ENCODE peak calls at places on chromosome 17, in ten cellular contexts. One of them, this sample, is unnamed.

GRCh38 chr17:45223541-45224528 is 2.1 kb downstream of the FMNL1 start:
- DNase-seq in adrenal gland: peak; percentile 23
- DNase-seq in NAMALWA: peak; percentile 64
- DNase-seq in MM.1S: peak; percentile 53
- DNase-seq in HCEC 1CT: no peak
- DNase-seq in mucosa of gallbladder: no peak
- DNase-seq in dermis blood vessel endothelial cell: no peak
- DNase-seq in T-helper 2 cell: peak; percentile 77
- DNase-seq in fibroblast of mammary gland: no peak
- DNase-seq in NCI-H1092: no peak
- DNase-seq in this sample: no peak

GRCh38 chr17:8004899-8005298 is 2.5 kb downstream of the GUCY2D start:
- DNase-seq in adrenal gland: no peak
- DNase-seq in NAMALWA: no peak
- DNase-seq in MM.1S: no peak
- DNase-seq in HCEC 1CT: peak; percentile 59
- DNase-seq in mucosa of gallbladder: no peak
- DNase-seq in dermis blood vessel endothelial cell: no peak
- DNase-seq in T-helper 2 cell: no peak
- DNase-seq in fibroblast of mammary gland: peak; percentile 89
- DNase-seq in NCI-H1092: no peak
- DNase-seq in this sample: no peak

GRCh38 chr17:7852919-7853692 is 1.8 kb upstream of the TMEM88 start:
- DNase-seq in adrenal gland: peak; percentile 38
- DNase-seq in NAMALWA: no peak
- DNase-seq in MM.1S: no peak
- DNase-seq in HCEC 1CT: no peak
- DNase-seq in mucosa of gallbladder: no peak
- DNase-seq in dermis blood vessel endothelial cell: no peak
- DNase-seq in T-helper 2 cell: peak; percentile 22
- DNase-seq in fibroblast of mammary gland: no peak
- DNase-seq in NCI-H1092: no peak
- DNase-seq in this sample: peak; percentile 72

GRCh38 chr17:77802333-77802615 is 156.2 kb upstream of the TNRC6C start:
- DNase-seq in adrenal gland: no peak
- DNase-seq in NAMALWA: no peak
- DNase-seq in MM.1S: no peak
- DNase-seq in HCEC 1CT: no peak
- DNase-seq in mucosa of gallbladder: no peak
- DNase-seq in dermis blood vessel endothelial cell: no peak
- DNase-seq in T-helper 2 cell: no peak
- DNase-seq in fibroblast of mammary gland: no peak
- DNase-seq in NCI-H1092: no peak
- DNase-seq in this sample: no peak

GRCh38 chr17:6995500-6996255 is at the start of gene ALOX12:
- DNase-seq in adrenal gland: no peak
- DNase-seq in NAMALWA: no peak
- DNase-seq in MM.1S: no peak
- DNase-seq in HCEC 1CT: no peak
- DNase-seq in mucosa of gallbladder: no peak
- DNase-seq in dermis blood vessel endothelial cell: no peak
- DNase-seq in T-helper 2 cell: no peak
- DNase-seq in fibroblast of mammary gland: no peak
- DNase-seq in NCI-H1092: no peak
- DNase-seq in this sample: peak; percentile 86

GRCh38 chr17:28227278-28228108 is 91.5 kb upstream of the TMEM97 start:
- DNase-seq in adrenal gland: peak; percentile 90
- DNase-seq in NAMALWA: no peak
- DNase-seq in MM.1S: no peak
- DNase-seq in HCEC 1CT: no peak
- DNase-seq in mucosa of gallbladder: peak; percentile 80
- DNase-seq in dermis blood vessel endothelial cell: peak; percentile 28
- DNase-seq in T-helper 2 cell: no peak
- DNase-seq in fibroblast of mammary gland: peak; percentile 19
- DNase-seq in NCI-H1092: peak; percentile 75
- DNase-seq in this sample: peak; percentile 100

GRCh38 chr17:50361561-50362480 is 11.2 kb downstream of the MRPL27 start:
- DNase-seq in adrenal gland: peak; percentile 56
- DNase-seq in NAMALWA: peak; percentile 83
- DNase-seq in MM.1S: peak; percentile 64
- DNase-seq in HCEC 1CT: peak; percentile 71
- DNase-seq in mucosa of gallbladder: peak; percentile 60
- DNase-seq in dermis blood vessel endothelial cell: peak; percentile 84
- DNase-seq in T-helper 2 cell: peak; percentile 24
- DNase-seq in fibroblast of mammary gland: peak; percentile 77
- DNase-seq in NCI-H1092: no peak
- DNase-seq in this sample: peak; percentile 83

GRCh38 chr17:74860229-74860998 is 729 bp upstream of the GRIN2C start:
- DNase-seq in adrenal gland: no peak
- DNase-seq in NAMALWA: no peak
- DNase-seq in MM.1S: no peak
- DNase-seq in HCEC 1CT: no peak
- DNase-seq in mucosa of gallbladder: no peak
- DNase-seq in dermis blood vessel endothelial cell: no peak
- DNase-seq in T-helper 2 cell: no peak
- DNase-seq in fibroblast of mammary gland: no peak
- DNase-seq in NCI-H1092: no peak
- DNase-seq in this sample: peak; percentile 57

GRCh38 chr17:53950858-53951250 is 128.1 kb downstream of the KIF2B start:
- DNase-seq in adrenal gland: no peak
- DNase-seq in NAMALWA: no peak
- DNase-seq in MM.1S: no peak
- DNase-seq in HCEC 1CT: no peak
- DNase-seq in mucosa of gallbladder: no peak
- DNase-seq in dermis blood vessel endothelial cell: no peak
- DNase-seq in T-helper 2 cell: no peak
- DNase-seq in fibroblast of mammary gland: no peak
- DNase-seq in NCI-H1092: no peak
- DNase-seq in this sample: no peak

GRCh38 chr17:16106161-16106891 is 106.7 kb downstream of the TTC19 start:
- DNase-seq in adrenal gland: no peak
- DNase-seq in NAMALWA: peak; percentile 3
- DNase-seq in MM.1S: no peak
- DNase-seq in HCEC 1CT: peak; percentile 54
- DNase-seq in mucosa of gallbladder: peak; percentile 39
- DNase-seq in dermis blood vessel endothelial cell: peak; percentile 82
- DNase-seq in T-helper 2 cell: no peak
- DNase-seq in fibroblast of mammary gland: peak; percentile 89
- DNase-seq in NCI-H1092: no peak
- DNase-seq in this sample: no peak

GRCh38 chr17:841313-841712 is 59.2 kb downstream of the MRM3 start:
- DNase-seq in adrenal gland: no peak
- DNase-seq in NAMALWA: no peak
- DNase-seq in MM.1S: no peak
- DNase-seq in HCEC 1CT: no peak
- DNase-seq in mucosa of gallbladder: no peak
- DNase-seq in dermis blood vessel endothelial cell: no peak
- DNase-seq in T-helper 2 cell: no peak
- DNase-seq in fibroblast of mammary gland: no peak
- DNase-seq in NCI-H1092: no peak
- DNase-seq in this sample: no peak

GRCh38 chr17:50331085-50331791 is 14.7 kb upstream of the XYLT2 start:
- DNase-seq in adrenal gland: peak; percentile 69
- DNase-seq in NAMALWA: no peak
- DNase-seq in MM.1S: no peak
- DNase-seq in HCEC 1CT: peak; percentile 76
- DNase-seq in mucosa of gallbladder: no peak
- DNase-seq in dermis blood vessel endothelial cell: no peak
- DNase-seq in T-helper 2 cell: no peak
- DNase-seq in fibroblast of mammary gland: peak; percentile 99
- DNase-seq in NCI-H1092: no peak
- DNase-seq in this sample: no peak

GRCh38 chr17:54848368-54848987 is 52.2 kb upstream of the TOM1L1 start:
- DNase-seq in adrenal gland: no peak
- DNase-seq in NAMALWA: no peak
- DNase-seq in MM.1S: no peak
- DNase-seq in HCEC 1CT: no peak
- DNase-seq in mucosa of gallbladder: no peak
- DNase-seq in dermis blood vessel endothelial cell: no peak
- DNase-seq in T-helper 2 cell: no peak
- DNase-seq in fibroblast of mammary gland: no peak
- DNase-seq in NCI-H1092: no peak
- DNase-seq in this sample: no peak

This sample was measured in H9.